ENCODE peak calls at places on chromosomes 5 and 9, in four cellular contexts. P is A549, T is thyroid gland, E is left ventricle myocardium inferior. W is an unnamed sample. For H3K4me1, the result is how much of the 10 kb centered on the place peaks cover.

GRCh38 chr5:55517804-55518203 is 17.0 kb downstream of the PLPP1 start:
- DNase-seq in P (no peak), T (no peak), E (no peak), W (no peak)

GRCh38 chr9:124322618-124323432 is 65.1 kb downstream of the NEK6 start:
- DNase-seq in P (no peak), T (no peak), E (no peak), W (no peak)

GRCh38 chr5:14665949-14666741 is 1.6 kb downstream of the OTULIN start:
- DNase-seq in P (peak), T (no peak), E (no peak), W (no peak)

GRCh38 chr5:88672644-88673493 is 210.1 kb downstream of the MEF2C start:
- DNase-seq in P (no peak), T (no peak), E (no peak), W (no peak)

GRCh38 chr5:142929602-142930001 is 159.4 kb downstream of the ARHGAP26 start:
- DNase-seq in P (no peak), T (no peak), E (no peak), W (no peak)

GRCh38 chr5:26492835-26493459 is 545.4 kb downstream of the CDH9 start:
- DNase-seq in P (no peak), T (no peak), E (no peak), W (no peak)

GRCh38 chr9:123451011-123451410 is 95.0 kb downstream of the CRB2 start:
- DNase-seq in P (no peak), T (peak), E (no peak), W (no peak)

GRCh38 chr9:133821606-133822438 is 83.7 kb upstream of the SARDH start:
- DNase-seq in P (no peak), T (no peak), E (no peak), W (no peak)

GRCh38 chr5:30572279-30572678 is 621.2 kb upstream of the CDH6 start:
- DNase-seq in P (no peak), T (no peak), E (no peak), W (no peak)

GRCh38 chr5:176994460-176995121 is 12.0 kb downstream of the UIMC1 start:
- DNase-seq in P (no peak), T (no peak), E (peak), W (peak)

GRCh38 chr5:121319292-121319691 is 532.4 kb upstream of the FTMT start:
- DNase-seq in P (no peak), T (no peak), E (no peak), W (no peak)
- H3K4me1 ChIP-seq in P (under half), T (under half), E (under half), W (under half)

DNA sequence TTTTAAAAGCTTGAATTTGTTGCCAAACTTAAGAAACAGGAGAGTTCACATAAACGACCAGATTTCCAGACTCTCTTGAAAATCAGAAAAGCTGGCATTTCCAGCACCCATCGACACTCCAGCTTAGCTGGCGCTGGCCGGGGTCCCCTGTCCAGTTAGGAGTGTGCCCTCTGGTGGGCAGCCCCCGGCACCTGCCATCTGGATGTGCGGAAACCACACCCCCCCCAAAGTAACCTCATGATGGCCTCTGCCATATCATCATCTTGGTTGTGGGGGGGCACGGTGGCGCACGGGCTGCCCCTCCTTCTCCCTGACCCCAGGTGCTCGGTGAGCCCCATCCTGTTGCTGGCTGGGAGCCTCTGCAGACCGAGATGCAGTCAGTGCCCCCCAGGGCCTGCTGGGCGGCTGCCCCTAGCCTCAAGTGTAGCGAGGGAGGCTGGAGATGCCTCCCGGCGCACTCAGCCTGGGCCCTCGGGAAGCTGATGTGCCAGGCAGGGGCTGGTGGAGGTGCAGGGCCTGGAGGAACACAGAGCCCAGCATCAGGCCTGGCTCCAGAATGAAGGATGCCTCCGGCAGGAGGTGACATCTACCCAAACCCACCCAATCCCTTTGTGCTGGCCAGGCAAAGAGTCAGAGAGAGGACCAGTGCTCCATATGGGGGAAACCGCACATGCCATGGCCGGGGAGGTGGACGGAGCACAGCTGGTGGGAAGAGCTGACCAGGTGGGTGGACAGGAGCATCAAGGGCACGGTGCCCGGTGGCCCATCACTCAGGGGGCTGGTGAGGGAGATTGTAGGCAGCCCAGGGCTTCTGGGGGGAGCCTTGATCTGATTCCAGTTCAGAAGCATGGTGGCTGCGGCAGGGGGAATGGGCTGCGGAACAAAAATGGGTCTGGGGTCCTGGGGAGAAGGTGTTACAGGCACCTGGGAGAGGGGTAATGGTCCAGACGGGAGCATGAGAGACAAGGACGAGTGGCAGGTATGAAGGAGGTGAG is 70.6 kb downstream of the ADAMTS2 start:
- DNase-seq in P (no peak), T (no peak), E (no peak), W (no peak)
- H3K27ac ChIP-seq in P (no peak), T (no peak), E (peak), W (peak)

DNA sequence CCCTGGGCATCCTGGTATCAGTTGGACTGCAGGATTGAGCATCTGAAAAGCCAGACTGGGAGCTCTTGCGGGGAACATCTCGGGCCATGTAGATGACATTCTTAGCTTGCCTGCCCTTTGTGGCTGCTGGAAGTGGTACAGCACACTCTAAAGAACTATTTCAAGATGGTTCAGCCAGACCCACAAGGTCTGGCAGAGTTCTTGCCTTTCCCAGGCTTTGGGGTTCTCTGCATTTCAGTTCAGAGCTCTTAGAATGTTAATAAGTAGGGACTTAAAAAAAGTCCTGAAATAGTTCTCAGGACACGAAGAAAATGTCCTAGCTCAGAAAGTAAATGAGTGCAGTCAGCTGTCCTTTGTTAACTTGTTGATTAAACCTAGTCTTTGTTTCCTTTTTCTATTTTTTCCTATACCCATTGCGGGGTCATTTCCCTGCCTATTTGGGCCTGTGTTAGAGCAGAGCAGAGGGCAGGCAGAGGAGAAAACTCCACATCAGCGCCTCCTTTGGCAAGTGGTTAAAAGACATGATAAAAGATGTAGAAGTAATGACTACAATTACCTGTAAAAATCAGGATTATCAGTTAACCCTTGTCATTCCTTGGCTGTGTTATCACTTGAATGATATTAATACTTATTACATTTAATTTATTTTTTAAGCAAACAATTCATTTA is 291.5 kb downstream of the ZSWIM6 start:
- DNase-seq in P (peak), T (no peak), E (no peak), W (no peak)
- TF ChIP-seq CTCF in P (peak), T (no peak), E (peak), W (no peak)

DNA sequence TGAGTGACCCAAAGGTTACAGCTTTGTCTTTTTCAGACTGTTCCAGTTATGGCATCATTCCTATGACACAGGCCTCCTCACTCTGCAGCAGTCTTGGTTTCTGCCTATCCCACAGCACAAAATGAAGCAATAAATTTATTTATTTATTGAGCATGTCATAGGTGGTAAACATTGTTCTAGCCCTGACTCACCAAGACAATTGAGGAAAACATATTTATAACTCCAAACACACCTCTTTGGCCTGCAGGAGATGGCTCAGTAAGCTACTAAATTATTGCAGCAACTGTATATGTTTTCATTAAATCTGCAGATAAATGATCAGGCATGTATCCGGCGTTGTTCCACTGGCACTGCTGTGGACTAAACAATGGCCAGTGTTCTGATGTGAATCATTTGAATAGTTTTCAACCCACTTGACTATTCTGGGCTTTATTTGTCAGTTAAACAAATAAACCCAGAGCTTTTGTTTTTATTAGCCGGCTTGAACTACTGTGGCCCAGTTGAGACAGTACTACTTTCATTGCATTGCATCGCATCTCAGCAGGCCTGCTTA is 83.2 kb downstream of the FOXD1 start:
- DNase-seq in P (peak), T (peak), E (no peak), W (no peak)
- H3K4me1 ChIP-seq in P (under half), T (under half), E (under half), W (under half)

DNA sequence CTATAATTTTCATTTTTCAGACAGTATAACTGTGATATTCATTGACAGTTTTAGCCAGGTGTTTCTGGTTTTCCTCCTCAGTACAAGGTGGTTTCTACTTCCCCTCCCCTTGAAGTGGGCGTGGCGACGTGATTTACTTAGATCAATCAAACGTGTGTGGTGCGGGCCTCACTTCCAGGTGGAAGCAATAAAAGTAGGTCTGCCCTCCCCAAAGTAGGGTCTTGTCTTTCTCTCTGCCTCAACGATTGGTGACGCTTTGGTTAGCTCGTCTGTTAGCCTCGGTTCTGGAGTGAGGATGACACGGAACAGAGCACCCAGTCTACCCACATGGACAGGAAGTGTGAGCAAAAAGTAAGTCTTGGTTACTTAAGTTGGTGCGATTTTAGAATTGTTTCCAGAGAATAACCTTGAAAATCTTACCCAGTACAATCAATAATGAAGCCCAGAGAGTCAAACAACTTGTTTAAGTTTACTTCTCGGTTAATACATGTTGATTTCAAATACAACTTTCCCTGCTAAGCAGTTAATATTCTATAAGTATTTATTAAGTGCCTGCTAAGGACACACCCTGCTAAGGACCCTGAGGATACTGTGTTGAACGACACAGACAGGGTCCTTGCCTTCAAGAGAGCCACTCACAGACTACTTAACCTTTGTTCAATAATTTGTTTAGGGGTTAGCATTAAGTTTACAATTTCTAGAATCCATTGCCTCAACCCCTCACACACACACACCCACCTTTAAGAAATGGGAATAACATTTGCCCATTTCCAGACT is 48.4 kb downstream of the COX7C start:
- DNase-seq in P (no peak), T (no peak), E (no peak), W (no peak)
- H3K27ac ChIP-seq in P (no peak), T (no peak), E (no peak), W (no peak)

GRCh38 chr9:93655621-93656425 is 79.4 kb downstream of the PHF2 start:
- DNase-seq in P (no peak), T (peak), E (peak), W (no peak)

GRCh38 chr9:93659044-93659836 is 82.9 kb downstream of the PHF2 start:
- DNase-seq in P (no peak), T (peak), E (peak), W (no peak)

GRCh38 chr9:93658184-93658925 is 82.0 kb downstream of the PHF2 start:
- DNase-seq in P (no peak), T (peak), E (peak), W (no peak)

GRCh38 chr9:93656426-93657222 is 80.2 kb downstream of the PHF2 start:
- DNase-seq in P (no peak), T (peak), E (peak), W (no peak)

GRCh38 chr9:93657331-93658111 is 81.1 kb downstream of the PHF2 start:
- DNase-seq in P (no peak), T (peak), E (peak), W (no peak)
- TF ChIP-seq CTCF in P (no peak), T (no peak), E (no peak), W (no peak)